ENCODE peak calls at places on chromosomes 16 and 17, in five cellular contexts. V is A549, N is HepG2, O is GM12878, S is H1. G is an unnamed sample.

GRCh38 chr17:81599719-81600486 is 37.0 kb downstream of the NPLOC4 start:
- DNase-seq in V (no peak), N (no peak), O (no peak), S (no peak), G (no peak)

GRCh38 chr17:7855643-7856080 is 796 bp downstream of the TMEM88 start:
- DNase-seq in V (no peak), N (no peak), O (no peak), S (no peak), G (no peak)

GRCh38 chr17:43040655-43041054 is 15.6 kb downstream of the RND2 start:
- DNase-seq in V (no peak), N (peak; percentile 81), O (no peak), S (no peak), G (no peak)

GRCh38 chr17:49515196-49515770 is 20.2 kb downstream of the NGFR start:
- DNase-seq in V (peak; percentile 49), N (peak; percentile 79), O (peak; percentile 55), S (peak; percentile 70), G (peak; percentile 72)

GRCh38 chr16:4290236-4290830 is 17.5 kb upstream of the TFAP4 start:
- DNase-seq in V (peak; percentile 63), N (peak; percentile 88), O (no peak), S (no peak), G (no peak)

GRCh38 chr17:56917559-56918296 is 3.9 kb upstream of the TRIM25 start:
- DNase-seq in V (no peak), N (no peak), O (no peak), S (no peak), G (no peak)

GRCh38 chr17:35909408-35909807 is 21.2 kb downstream of the RDM1 start:
- DNase-seq in V (no peak), N (no peak), O (no peak), S (no peak), G (no peak)

GRCh38 chr16:72189865-72190371 is 18.0 kb upstream of the PMFBP1 start:
- DNase-seq in V (no peak), N (no peak), O (no peak), S (no peak), G (peak; percentile 11)

GRCh38 chr16:50368410-50369132 is at the start of gene BRD7:
- DNase-seq in V (peak; percentile 53), N (peak; percentile 62), O (no peak), S (peak; percentile 71), G (peak; percentile 91)

GRCh38 chr16:28936784-28937155 is 5.0 kb downstream of the CD19 start:
- DNase-seq in V (no peak), N (no peak), O (no peak), S (no peak), G (no peak)

GRCh38 chr16:53207810-53208752 is 153.3 kb downstream of the CHD9 start:
- DNase-seq in V (peak; percentile 84), N (peak; percentile 72), O (peak; percentile 69), S (peak; percentile 53), G (peak; percentile 91)

GRCh38 chr16:65249768-65250167 is 127.9 kb upstream of the CDH11 start:
- DNase-seq in V (no peak), N (no peak), O (no peak), S (no peak), G (no peak)

GRCh38 chr17:28657756-28658155 is 4.0 kb downstream of the SDF2 start:
- DNase-seq in V (no peak), N (no peak), O (no peak), S (no peak), G (no peak)

GRCh38 chr16:89020068-89020924 is 43.3 kb upstream of the CBFA2T3 start:
- DNase-seq in V (no peak), N (no peak), O (peak; percentile 59), S (no peak), G (peak; percentile 81)

GRCh38 chr17:12995106-12995895 is 22.5 kb downstream of the ELAC2 start:
- DNase-seq in V (no peak), N (no peak), O (no peak), S (no peak), G (no peak)

GRCh38 chr17:68238894-68239293 is 8.9 kb upstream of the AMZ2 start:
- DNase-seq in V (no peak), N (no peak), O (no peak), S (no peak), G (no peak)

GRCh38 chr17:55482591-55483389 is 28.5 kb downstream of the SMIM36 start:
- DNase-seq in V (no peak), N (no peak), O (no peak), S (no peak), G (no peak)

GRCh38 chr17:5630434-5630833 is 46.1 kb upstream of the NLRP1 start:
- DNase-seq in V (no peak), N (no peak), O (no peak), S (no peak), G (no peak)

GRCh38 chr17:17243163-17243562 is 6.2 kb upstream of the FLCN start:
- DNase-seq in V (no peak), N (no peak), O (no peak), S (no peak), G (no peak)

GRCh38 chr16:29848420-29849297 is 14.4 kb downstream of the CDIPT start:
- DNase-seq in V (peak; percentile 81), N (peak; percentile 65), O (no peak), S (peak; percentile 90), G (peak; percentile 81)

GRCh38 chr16:28830531-28830930 is 7.7 kb downstream of the ATXN2L start:
- DNase-seq in V (no peak), N (no peak), O (no peak), S (no peak), G (no peak)

GRCh38 chr17:42347198-42347597 is 41.0 kb downstream of the STAT3 start:
- DNase-seq in V (no peak), N (no peak), O (no peak), S (no peak), G (no peak)

GRCh38 chr16:57137566-57138273 is 45.3 kb downstream of the CPNE2 start:
- DNase-seq in V (no peak), N (no peak), O (no peak), S (no peak), G (no peak)

GRCh38 chr16:76343761-76344160 is 66.6 kb downstream of the CNTNAP4 start:
- DNase-seq in V (no peak), N (no peak), O (no peak), S (no peak), G (no peak)

GRCh38 chr16:76346210-76346609 is 69.0 kb downstream of the CNTNAP4 start:
- DNase-seq in V (no peak), N (no peak), O (no peak), S (no peak), G (no peak)

DNA sequence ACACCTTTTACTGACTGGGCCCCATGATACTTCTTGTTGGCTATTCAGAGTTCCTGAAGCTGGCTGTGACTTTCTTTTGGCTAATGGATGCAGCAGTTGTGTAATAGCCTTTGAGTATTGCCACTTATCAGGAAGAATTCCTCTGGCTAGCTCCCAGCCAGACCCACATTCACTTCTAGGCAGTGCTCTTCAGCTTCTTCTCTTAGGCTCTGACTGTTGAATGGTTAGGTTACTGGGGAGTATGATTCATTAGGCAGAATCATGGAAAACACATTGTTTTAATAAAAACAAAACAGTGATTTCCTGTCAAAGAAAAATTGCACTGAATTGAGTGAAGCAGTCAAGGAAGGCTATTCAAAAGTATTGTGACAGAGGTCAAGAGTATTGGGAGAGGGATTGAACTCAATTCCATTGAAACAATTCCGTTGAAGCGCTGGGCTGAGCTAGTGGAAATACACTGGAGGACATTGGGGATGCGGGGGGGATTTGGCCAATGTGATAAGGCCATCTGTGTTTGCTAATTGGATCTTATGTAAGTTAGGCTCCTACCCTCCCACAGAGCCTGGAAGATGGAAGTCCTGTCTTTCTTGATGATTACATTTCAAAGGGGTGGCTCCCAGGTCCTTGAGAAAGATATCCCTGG is 68.0 kb downstream of the CNTNAP4 start:
- DNase-seq in V (no peak), N (no peak), O (no peak), S (no peak), G (no peak)
- TF ChIP-seq KDM1A in V (no peak), N (no peak), O (no peak), S (no peak), G (no peak)

DNA sequence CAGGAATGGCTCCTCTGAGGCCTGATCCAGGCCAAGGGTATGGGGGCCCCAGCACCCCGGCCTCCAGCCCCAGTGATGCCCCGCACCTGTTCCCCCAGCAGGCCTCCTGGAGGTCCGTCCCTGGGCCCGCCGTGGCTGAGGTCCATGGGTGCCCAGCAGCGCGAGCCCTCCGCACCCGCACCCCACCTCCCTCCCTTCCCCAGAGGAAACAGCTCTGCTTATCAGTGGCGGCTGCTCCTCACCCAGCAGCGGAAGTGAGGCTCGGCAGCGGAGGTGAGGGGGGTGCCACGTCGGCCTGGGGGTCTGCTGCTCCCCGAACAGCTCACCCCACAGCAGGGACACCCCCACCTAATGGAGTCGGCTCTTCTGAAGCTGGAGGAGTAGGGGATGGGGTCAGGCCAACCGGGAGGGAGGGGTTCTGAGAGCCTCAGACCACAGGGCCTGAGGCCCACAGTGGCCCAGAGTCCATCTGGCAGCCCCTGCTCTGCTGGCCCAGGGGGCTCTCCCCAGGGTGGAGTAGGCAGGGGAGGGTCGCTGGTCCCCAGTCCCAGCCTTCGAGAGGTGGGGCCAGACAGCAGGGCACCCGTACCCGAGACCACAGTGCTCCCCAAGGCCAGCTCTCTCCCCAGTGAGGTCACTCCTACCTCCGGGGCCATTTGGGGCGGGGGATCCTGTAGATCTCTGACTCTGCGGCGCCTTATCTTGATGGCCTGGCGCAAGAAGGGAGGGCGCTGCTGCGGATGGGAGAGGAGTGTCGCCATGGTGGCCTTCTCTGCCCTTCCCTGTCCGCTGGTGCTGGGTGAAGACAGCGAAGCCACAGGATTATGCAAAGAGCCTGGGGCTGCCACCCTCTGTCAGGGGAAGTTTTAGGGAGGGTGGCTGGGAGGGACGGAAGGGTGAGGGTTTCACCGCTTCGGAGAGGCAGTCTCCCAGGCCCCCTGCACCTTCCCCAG is at the start of gene UNC13D:
- DNase-seq in V (no peak), N (peak; percentile 76), O (no peak), S (no peak), G (peak; percentile 81)
- TF ChIP-seq KDM1A in V (no peak), N (no peak), O (no peak), S (no peak), G (peak; percentile 24)

GRCh38 chr17:46063239-46063638 is 64.2 kb downstream of the STH start:
- DNase-seq in V (peak; percentile 84), N (no peak), O (no peak), S (no peak), G (no peak)
- TF ChIP-seq KDM1A in V (no peak), N (no peak), O (no peak), S (no peak), G (no peak)

GRCh38 chr17:30970757-30971567 is at the start of gene RNF135:
- DNase-seq in V (peak; percentile 95), N (no peak), O (no peak), S (peak; percentile 85), G (no peak)

GRCh38 chr17:30964878-30965277 is 6.0 kb upstream of the RNF135 start:
- DNase-seq in V (no peak), N (no peak), O (no peak), S (no peak), G (no peak)

GRCh38 chr17:30975042-30975820 is 4.4 kb downstream of the RNF135 start:
- DNase-seq in V (no peak), N (no peak), O (no peak), S (no peak), G (no peak)

DNA sequence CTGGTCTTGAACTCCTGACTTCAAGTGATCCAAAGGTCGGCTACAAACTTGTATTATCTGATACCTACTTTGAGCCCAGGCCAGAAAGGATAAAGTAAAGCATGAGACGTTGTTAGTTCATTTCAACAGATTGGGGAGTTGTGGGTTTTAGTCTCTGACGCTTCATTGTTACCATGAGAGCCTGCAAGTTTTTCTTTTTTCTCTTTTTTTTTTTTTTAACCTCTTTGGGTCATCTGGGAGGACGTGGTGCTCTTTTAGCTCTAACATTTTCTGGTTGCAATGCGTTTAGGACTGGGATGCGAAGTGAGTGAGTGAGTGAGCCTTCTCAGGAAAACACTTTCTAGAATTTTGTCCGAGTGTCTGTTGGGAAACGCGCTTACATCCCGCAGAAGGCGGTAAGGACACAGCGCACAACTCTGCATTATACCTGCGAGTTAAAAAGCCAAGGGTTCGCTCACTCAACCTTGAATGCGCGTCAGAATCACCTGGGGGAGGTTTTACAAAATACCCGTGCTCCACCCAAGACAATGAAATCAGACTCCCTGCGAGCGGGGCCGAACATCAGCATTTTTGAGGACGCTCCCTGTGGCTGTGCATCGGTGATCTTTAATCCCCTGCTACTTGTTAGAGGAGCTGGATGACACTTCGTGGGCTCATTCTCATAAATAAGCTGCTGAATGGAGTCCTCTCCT is 704 bp upstream of the RNF135 start:
- DNase-seq in V (peak; percentile 57), N (no peak), O (no peak), S (peak; percentile 56), G (no peak)
- TF ChIP-seq KDM1A in V (no peak), N (no peak), O (no peak), S (no peak), G (no peak)

G was measured in K562.